ENCODE peak calls at places on chromosomes 3 and 15, in seven cellular contexts. One of them, this sample, is unnamed.
A peak's percentile ranks its signal among the peaks of the same experiment; 100 is the strongest.

GRCh38 chr15:56587686-56588085 is 122.7 kb upstream of the MNS1 start:
- DNase-seq in AG10803: no peak
- DNase-seq in gastrocnemius medialis: no peak
- DNase-seq in PC-3: peak; percentile 44
- DNase-seq in cardiac fibroblast: no peak
- DNase-seq in astrocyte: peak; percentile 18
- DNase-seq in heart right ventricle: no peak
- DNase-seq in this sample: peak; percentile 6

GRCh38 chr3:194775731-194776130 is 90.0 kb downstream of the FAM43A start:
- DNase-seq in AG10803: peak; percentile 14
- DNase-seq in gastrocnemius medialis: no peak
- DNase-seq in PC-3: no peak
- DNase-seq in cardiac fibroblast: peak; percentile 26
- DNase-seq in astrocyte: no peak
- DNase-seq in heart right ventricle: no peak
- DNase-seq in this sample: no peak

GRCh38 chr15:42131826-42132806 is 24.3 kb downstream of the PLA2G4F start:
- DNase-seq in AG10803: no peak
- DNase-seq in gastrocnemius medialis: no peak
- DNase-seq in PC-3: no peak
- DNase-seq in cardiac fibroblast: no peak
- DNase-seq in astrocyte: no peak
- DNase-seq in heart right ventricle: no peak
- DNase-seq in this sample: no peak

GRCh38 chr15:77580991-77581682 is 51.6 kb downstream of the LINGO1 start:
- DNase-seq in AG10803: peak; percentile 18
- DNase-seq in gastrocnemius medialis: peak; percentile 7
- DNase-seq in PC-3: no peak
- DNase-seq in cardiac fibroblast: no peak
- DNase-seq in astrocyte: no peak
- DNase-seq in heart right ventricle: peak; percentile 60
- DNase-seq in this sample: no peak

GRCh38 chr3:187989458-187990153 is 164.4 kb upstream of the LPP start:
- DNase-seq in AG10803: no peak
- DNase-seq in gastrocnemius medialis: no peak
- DNase-seq in PC-3: no peak
- DNase-seq in cardiac fibroblast: no peak
- DNase-seq in astrocyte: peak; percentile 26
- DNase-seq in heart right ventricle: no peak
- DNase-seq in this sample: no peak

GRCh38 chr3:110789315-110789714 is 282.3 kb upstream of the NECTIN3 start:
- DNase-seq in AG10803: peak; percentile 59
- DNase-seq in gastrocnemius medialis: no peak
- DNase-seq in PC-3: no peak
- DNase-seq in cardiac fibroblast: peak; percentile 32
- DNase-seq in astrocyte: peak; percentile 65
- DNase-seq in heart right ventricle: no peak
- DNase-seq in this sample: peak; percentile 55

GRCh38 chr3:78804251-78805037 is 963.4 kb downstream of the ROBO1 start:
- DNase-seq in AG10803: peak; percentile 89
- DNase-seq in gastrocnemius medialis: no peak
- DNase-seq in PC-3: no peak
- DNase-seq in cardiac fibroblast: peak; percentile 93
- DNase-seq in astrocyte: peak; percentile 77
- DNase-seq in heart right ventricle: no peak
- DNase-seq in this sample: peak; percentile 91

GRCh38 chr3:156120528-156121251 is at the start of gene KCNAB1:
- DNase-seq in AG10803: no peak
- DNase-seq in gastrocnemius medialis: no peak
- DNase-seq in PC-3: no peak
- DNase-seq in cardiac fibroblast: no peak
- DNase-seq in astrocyte: no peak
- DNase-seq in heart right ventricle: no peak
- DNase-seq in this sample: no peak

GRCh38 chr3:159865042-159865579 is 123.5 kb upstream of the IL12A start:
- DNase-seq in AG10803: peak; percentile 63
- DNase-seq in gastrocnemius medialis: no peak
- DNase-seq in PC-3: peak; percentile 57
- DNase-seq in cardiac fibroblast: no peak
- DNase-seq in astrocyte: no peak
- DNase-seq in heart right ventricle: no peak
- DNase-seq in this sample: peak; percentile 66

GRCh38 chr3:8954938-8955763 is 8.1 kb downstream of the RAD18 start:
- DNase-seq in AG10803: peak; percentile 62
- DNase-seq in gastrocnemius medialis: no peak
- DNase-seq in PC-3: no peak
- DNase-seq in cardiac fibroblast: peak; percentile 71
- DNase-seq in astrocyte: peak; percentile 80
- DNase-seq in heart right ventricle: no peak
- DNase-seq in this sample: no peak
- TF ChIP-seq CTCF in AG10803: peak; percentile 38
- TF ChIP-seq CTCF in gastrocnemius medialis: no peak
- TF ChIP-seq CTCF in PC-3: no peak
- TF ChIP-seq CTCF in cardiac fibroblast: no peak
- TF ChIP-seq CTCF in astrocyte: peak; percentile 16
- TF ChIP-seq CTCF in heart right ventricle: peak; percentile 10
- TF ChIP-seq CTCF in this sample: no peak

GRCh38 chr3:64188810-64189560 is 36.3 kb downstream of the PRICKLE2 start:
- DNase-seq in AG10803: peak; percentile 91
- DNase-seq in gastrocnemius medialis: no peak
- DNase-seq in PC-3: peak; percentile 65
- DNase-seq in cardiac fibroblast: peak; percentile 90
- DNase-seq in astrocyte: peak; percentile 96
- DNase-seq in heart right ventricle: no peak
- DNase-seq in this sample: peak; percentile 96
- H3K4me3 ChIP-seq in AG10803: no peak overlapping the region
- H3K4me3 ChIP-seq in gastrocnemius medialis: no peak overlapping the region
- H3K4me3 ChIP-seq in PC-3: no peak overlapping the region
- H3K4me3 ChIP-seq in cardiac fibroblast: no peak overlapping the region
- H3K4me3 ChIP-seq in astrocyte: peak overlapping the region; percentile 11
- H3K4me3 ChIP-seq in heart right ventricle: no peak overlapping the region
- H3K4me3 ChIP-seq in this sample: no peak overlapping the region

DNA sequence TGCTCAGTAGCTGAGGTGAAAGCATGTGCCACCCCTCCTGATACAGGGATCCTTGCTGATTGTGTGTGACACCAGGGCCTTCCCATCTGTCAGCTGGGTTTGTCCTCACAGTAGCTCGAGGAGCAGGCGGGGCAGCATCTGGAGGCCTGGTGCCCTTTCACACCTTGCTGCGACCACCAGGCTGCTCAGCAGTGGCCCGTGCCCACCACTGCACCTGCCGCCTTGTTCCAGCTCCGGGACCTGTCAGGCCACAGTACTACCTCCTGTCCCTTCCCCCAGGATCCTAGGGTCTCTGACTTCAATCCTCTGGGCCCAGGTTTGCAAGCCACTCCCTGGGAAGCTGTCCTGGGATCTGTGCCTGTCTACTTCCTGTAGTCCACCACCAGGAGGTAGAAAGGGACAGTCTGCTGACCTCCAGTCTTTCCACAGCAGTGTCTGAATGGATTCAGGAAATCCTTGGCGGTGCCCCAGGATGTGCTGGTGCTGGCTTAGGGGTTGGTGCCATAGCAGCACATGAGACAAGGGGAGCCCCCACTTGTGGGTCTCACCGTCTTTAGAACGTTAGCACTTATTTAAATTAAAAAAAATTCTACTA is 27.5 kb downstream of the APBA2 start:
- DNase-seq in AG10803: no peak
- DNase-seq in gastrocnemius medialis: no peak
- DNase-seq in PC-3: no peak
- DNase-seq in cardiac fibroblast: no peak
- DNase-seq in astrocyte: no peak
- DNase-seq in heart right ventricle: no peak
- DNase-seq in this sample: no peak
- TF ChIP-seq CTCF in AG10803: no peak
- TF ChIP-seq CTCF in gastrocnemius medialis: no peak
- TF ChIP-seq CTCF in PC-3: no peak
- TF ChIP-seq CTCF in cardiac fibroblast: peak; percentile 15
- TF ChIP-seq CTCF in astrocyte: no peak
- TF ChIP-seq CTCF in heart right ventricle: no peak
- TF ChIP-seq CTCF in this sample: no peak

DNA sequence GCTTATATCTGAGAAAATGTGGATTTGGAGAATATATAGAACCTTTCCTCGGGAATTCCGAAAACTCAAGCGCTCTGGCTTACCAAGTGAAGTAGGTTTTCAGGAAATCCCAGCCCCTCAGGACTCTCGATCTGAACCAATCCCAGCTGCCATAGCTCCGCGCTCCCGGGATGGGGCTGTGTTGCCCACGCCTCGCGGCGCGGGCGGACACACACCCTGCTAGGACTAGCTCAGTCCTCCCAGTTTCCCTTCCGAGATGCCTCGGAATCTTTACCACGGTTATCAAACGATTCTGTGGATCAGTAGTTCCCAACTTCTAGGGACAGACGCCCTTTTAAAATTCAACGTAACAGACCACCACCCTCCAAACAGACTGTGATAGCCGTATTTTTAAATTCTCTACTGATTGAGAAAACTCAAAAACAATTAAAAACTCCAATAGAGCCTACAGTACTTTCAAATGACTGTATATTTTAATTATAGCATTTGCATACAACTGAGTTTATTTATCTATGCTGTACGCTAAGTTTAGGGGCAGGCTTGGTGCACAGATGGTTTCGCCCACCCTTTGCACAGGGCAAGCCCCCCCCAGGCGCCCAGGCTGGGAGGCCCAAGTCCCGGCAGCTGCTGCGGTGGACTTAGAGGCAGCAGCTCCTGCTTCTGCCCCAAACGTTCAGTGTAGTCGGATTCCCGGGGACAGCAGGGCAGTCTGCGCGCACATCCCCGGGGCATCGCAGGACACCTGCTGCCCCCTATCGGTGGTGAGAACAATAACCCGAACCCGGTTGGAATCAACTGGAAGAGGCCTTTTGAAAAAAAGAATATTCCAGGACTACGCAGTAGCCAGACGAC is 52.3 kb downstream of the CCDC54 start:
- DNase-seq in AG10803: peak; percentile 89
- DNase-seq in gastrocnemius medialis: peak; percentile 35
- DNase-seq in PC-3: peak; percentile 90
- DNase-seq in cardiac fibroblast: peak; percentile 93
- DNase-seq in astrocyte: peak; percentile 75
- DNase-seq in heart right ventricle: peak; percentile 67
- DNase-seq in this sample: peak; percentile 88
- H3K4me3 ChIP-seq in AG10803: peak overlapping the region; percentile 61
- H3K4me3 ChIP-seq in gastrocnemius medialis: peak overlapping the region; percentile 82
- H3K4me3 ChIP-seq in PC-3: peak overlapping the region; percentile 76
- H3K4me3 ChIP-seq in cardiac fibroblast: peak overlapping the region; percentile 48
- H3K4me3 ChIP-seq in astrocyte: peak overlapping the region; percentile 65
- H3K4me3 ChIP-seq in heart right ventricle: peak overlapping the region; percentile 92
- H3K4me3 ChIP-seq in this sample: peak overlapping the region; percentile 54

This sample was measured in fibroblast of mammary gland.